ENCODE peak calls at places on chromosome 19, in ten cellular contexts. One of them, this sample, is unnamed.

GRCh38 chr19:14305706-14306105 is 75.5 kb upstream of the ADGRE5 start:
- DNase-seq in osteoblast: no peak
- DNase-seq in pancreas: no peak
- DNase-seq in transverse colon: no peak
- DNase-seq in CD8-positive, alpha-beta T cell: no peak
- DNase-seq in left ventricle myocardium inferior: no peak
- DNase-seq in PC-9: no peak
- DNase-seq in fibroblast of lung: no peak
- DNase-seq in brain microvascular endothelial cell: no peak
- DNase-seq in WERI-Rb-1: no peak
- DNase-seq in this sample: no peak

GRCh38 chr19:4519521-4520277 is 1.4 kb upstream of the PLIN4 start:
- DNase-seq in left ventricle myocardium inferior: peak; percentile 66
- DNase-seq in osteoblast: peak; percentile 92
- DNase-seq in brain microvascular endothelial cell: no peak
- DNase-seq in transverse colon: peak; percentile 50
- DNase-seq in WERI-Rb-1: no peak
- DNase-seq in CD8-positive, alpha-beta T cell: no peak
- DNase-seq in pancreas: no peak
- DNase-seq in PC-9: no peak
- DNase-seq in fibroblast of lung: no peak
- DNase-seq in this sample: peak; percentile 42

GRCh38 chr19:31448221-31448657 is 99.0 kb upstream of the TSHZ3 start:
- DNase-seq in PC-9: no peak
- DNase-seq in CD8-positive, alpha-beta T cell: no peak
- DNase-seq in left ventricle myocardium inferior: peak; percentile 82
- DNase-seq in fibroblast of lung: peak; percentile 78
- DNase-seq in brain microvascular endothelial cell: peak; percentile 65
- DNase-seq in WERI-Rb-1: no peak
- DNase-seq in osteoblast: no peak
- DNase-seq in transverse colon: peak; percentile 29
- DNase-seq in pancreas: peak; percentile 19
- DNase-seq in this sample: peak; percentile 59

GRCh38 chr19:29576043-29576442 is 30.0 kb upstream of the POP4 start:
- DNase-seq in WERI-Rb-1: no peak
- DNase-seq in PC-9: no peak
- DNase-seq in left ventricle myocardium inferior: no peak
- DNase-seq in osteoblast: no peak
- DNase-seq in transverse colon: no peak
- DNase-seq in fibroblast of lung: peak; percentile 22
- DNase-seq in CD8-positive, alpha-beta T cell: no peak
- DNase-seq in pancreas: no peak
- DNase-seq in brain microvascular endothelial cell: no peak
- DNase-seq in this sample: no peak

GRCh38 chr19:35351441-35352176 is 3.9 kb downstream of the FFAR1 start:
- DNase-seq in pancreas: no peak
- DNase-seq in left ventricle myocardium inferior: no peak
- DNase-seq in WERI-Rb-1: no peak
- DNase-seq in CD8-positive, alpha-beta T cell: no peak
- DNase-seq in PC-9: no peak
- DNase-seq in transverse colon: no peak
- DNase-seq in brain microvascular endothelial cell: no peak
- DNase-seq in osteoblast: no peak
- DNase-seq in fibroblast of lung: no peak
- DNase-seq in this sample: no peak

GRCh38 chr19:54420383-54421168 is 5.3 kb downstream of the TTYH1 start:
- DNase-seq in CD8-positive, alpha-beta T cell: no peak
- DNase-seq in WERI-Rb-1: no peak
- DNase-seq in fibroblast of lung: no peak
- DNase-seq in PC-9: no peak
- DNase-seq in transverse colon: no peak
- DNase-seq in left ventricle myocardium inferior: peak; percentile 55
- DNase-seq in pancreas: peak; percentile 78
- DNase-seq in brain microvascular endothelial cell: peak; percentile 30
- DNase-seq in osteoblast: peak; percentile 88
- DNase-seq in this sample: peak; percentile 76

GRCh38 chr19:4064073-4064550 is 2.6 kb downstream of the ZBTB7A start:
- DNase-seq in PC-9: no peak
- DNase-seq in left ventricle myocardium inferior: no peak
- DNase-seq in brain microvascular endothelial cell: peak; percentile 31
- DNase-seq in osteoblast: peak; percentile 96
- DNase-seq in pancreas: no peak
- DNase-seq in CD8-positive, alpha-beta T cell: no peak
- DNase-seq in fibroblast of lung: peak; percentile 36
- DNase-seq in WERI-Rb-1: no peak
- DNase-seq in transverse colon: peak; percentile 43
- DNase-seq in this sample: no peak

GRCh38 chr19:31772915-31773314 is 423.7 kb upstream of the TSHZ3 start:
- DNase-seq in CD8-positive, alpha-beta T cell: no peak
- DNase-seq in fibroblast of lung: no peak
- DNase-seq in brain microvascular endothelial cell: no peak
- DNase-seq in pancreas: no peak
- DNase-seq in transverse colon: no peak
- DNase-seq in PC-9: no peak
- DNase-seq in left ventricle myocardium inferior: no peak
- DNase-seq in WERI-Rb-1: no peak
- DNase-seq in osteoblast: no peak
- DNase-seq in this sample: no peak

GRCh38 chr19:58356236-58356970 is 3.1 kb upstream of the A1BG start:
- DNase-seq in fibroblast of lung: no peak
- DNase-seq in CD8-positive, alpha-beta T cell: no peak
- DNase-seq in osteoblast: peak; percentile 75
- DNase-seq in WERI-Rb-1: no peak
- DNase-seq in left ventricle myocardium inferior: no peak
- DNase-seq in brain microvascular endothelial cell: no peak
- DNase-seq in pancreas: no peak
- DNase-seq in PC-9: no peak
- DNase-seq in transverse colon: no peak
- DNase-seq in this sample: no peak

GRCh38 chr19:21532904-21533303 is 27.5 kb downstream of the ZNF429 start:
- DNase-seq in brain microvascular endothelial cell: no peak
- DNase-seq in CD8-positive, alpha-beta T cell: no peak
- DNase-seq in WERI-Rb-1: no peak
- DNase-seq in osteoblast: no peak
- DNase-seq in left ventricle myocardium inferior: no peak
- DNase-seq in PC-9: no peak
- DNase-seq in fibroblast of lung: no peak
- DNase-seq in transverse colon: no peak
- DNase-seq in pancreas: no peak
- DNase-seq in this sample: no peak

GRCh38 chr19:11418518-11419506 is at the start of gene RGL3:
- DNase-seq in CD8-positive, alpha-beta T cell: no peak
- DNase-seq in left ventricle myocardium inferior: peak; percentile 67
- DNase-seq in WERI-Rb-1: no peak
- DNase-seq in fibroblast of lung: no peak
- DNase-seq in osteoblast: peak; percentile 87
- DNase-seq in transverse colon: peak; percentile 51
- DNase-seq in brain microvascular endothelial cell: no peak
- DNase-seq in pancreas: peak; percentile 61
- DNase-seq in PC-9: peak; percentile 70
- DNase-seq in this sample: peak; percentile 74

GRCh38 chr19:45125975-45126493 is 33.1 kb downstream of the PPP1R37 start:
- DNase-seq in transverse colon: peak; percentile 85
- DNase-seq in brain microvascular endothelial cell: peak; percentile 48
- DNase-seq in CD8-positive, alpha-beta T cell: peak; percentile 46
- DNase-seq in PC-9: peak; percentile 64
- DNase-seq in osteoblast: peak; percentile 95
- DNase-seq in left ventricle myocardium inferior: peak; percentile 31
- DNase-seq in pancreas: peak; percentile 73
- DNase-seq in fibroblast of lung: peak; percentile 30
- DNase-seq in WERI-Rb-1: peak; percentile 84
- DNase-seq in this sample: peak; percentile 48
- TF ChIP-seq CTCF in transverse colon: peak; percentile 72
- TF ChIP-seq CTCF in brain microvascular endothelial cell: peak; percentile 93
- TF ChIP-seq CTCF in CD8-positive, alpha-beta T cell: peak; percentile 68
- TF ChIP-seq CTCF in PC-9: peak; percentile 81
- TF ChIP-seq CTCF in osteoblast: peak; percentile 78
- TF ChIP-seq CTCF in left ventricle myocardium inferior: peak; percentile 74
- TF ChIP-seq CTCF in pancreas: peak; percentile 57
- TF ChIP-seq CTCF in fibroblast of lung: peak; percentile 87
- TF ChIP-seq CTCF in WERI-Rb-1: peak; percentile 88
- TF ChIP-seq CTCF in this sample: peak; percentile 36

DNA sequence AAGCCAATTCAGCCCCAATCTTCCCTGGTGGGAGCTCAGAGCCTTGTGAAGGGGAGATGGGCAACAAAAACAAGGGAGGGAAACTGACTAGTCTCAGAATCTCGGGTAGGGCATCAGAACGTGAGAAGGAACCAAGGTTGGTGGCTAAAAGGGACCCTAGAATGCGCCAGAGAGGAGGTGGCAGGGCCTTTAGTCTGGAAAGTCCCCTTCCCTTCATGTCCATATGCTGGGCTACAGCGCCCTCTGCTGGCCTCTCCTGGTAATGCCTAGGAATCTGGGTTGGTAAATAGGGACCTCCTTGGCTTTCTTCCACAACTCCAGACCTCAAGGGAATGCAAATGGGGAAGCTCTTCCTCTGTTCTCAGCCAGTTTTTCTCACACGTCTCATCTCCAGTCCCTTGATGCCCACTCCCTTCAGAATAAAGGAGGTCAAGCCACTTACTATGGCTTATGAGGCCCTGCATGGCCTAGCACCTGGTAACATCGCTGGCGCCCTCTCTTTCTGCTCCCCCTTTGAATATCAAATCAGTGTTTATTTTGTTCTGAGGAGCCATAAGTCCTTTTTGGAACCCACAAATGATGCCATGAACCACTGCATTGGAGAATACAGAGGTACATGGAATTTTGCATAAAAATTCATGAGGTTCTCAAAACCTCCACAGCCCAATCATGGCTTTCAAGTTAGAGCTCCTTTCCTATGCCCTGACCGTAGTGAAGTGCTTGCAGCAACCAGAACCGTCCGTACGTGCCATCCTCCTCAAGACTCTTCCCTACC is 1.3 kb upstream of the CCDC97 start:
- DNase-seq in fibroblast of lung: peak; percentile 74
- DNase-seq in WERI-Rb-1: peak; percentile 89
- DNase-seq in CD8-positive, alpha-beta T cell: peak; percentile 90
- DNase-seq in PC-9: peak; percentile 90
- DNase-seq in transverse colon: peak; percentile 97
- DNase-seq in pancreas: peak; percentile 93
- DNase-seq in osteoblast: peak; percentile 94
- DNase-seq in left ventricle myocardium inferior: peak; percentile 93
- DNase-seq in brain microvascular endothelial cell: peak; percentile 85
- DNase-seq in this sample: peak; percentile 95
- H3K36me3 ChIP-seq in fibroblast of lung: peaks cover 14% of the 10 kb centered on the region
- H3K36me3 ChIP-seq in WERI-Rb-1: peaks cover 63% of the 10 kb centered on the region
- H3K36me3 ChIP-seq in CD8-positive, alpha-beta T cell: peaks cover 27% of the 10 kb centered on the region
- H3K36me3 ChIP-seq in PC-9: peaks cover 8% of the 10 kb centered on the region
- H3K36me3 ChIP-seq in transverse colon: peaks cover 40% of the 10 kb centered on the region
- H3K36me3 ChIP-seq in pancreas: peaks cover 7% of the 10 kb centered on the region
- H3K36me3 ChIP-seq in osteoblast: peaks cover 62% of the 10 kb centered on the region
- H3K36me3 ChIP-seq in left ventricle myocardium inferior: peaks cover 61% of the 10 kb centered on the region
- H3K36me3 ChIP-seq in brain microvascular endothelial cell: peaks cover 44% of the 10 kb centered on the region
- H3K36me3 ChIP-seq in this sample: peaks cover 11% of the 10 kb centered on the region

GRCh38 chr19:2481466-2481865 is 5.5 kb downstream of the GADD45B start:
- DNase-seq in osteoblast: peak; percentile 79
- DNase-seq in CD8-positive, alpha-beta T cell: no peak
- DNase-seq in WERI-Rb-1: no peak
- DNase-seq in transverse colon: no peak
- DNase-seq in brain microvascular endothelial cell: no peak
- DNase-seq in pancreas: no peak
- DNase-seq in left ventricle myocardium inferior: no peak
- DNase-seq in fibroblast of lung: no peak
- DNase-seq in PC-9: no peak
- DNase-seq in this sample: no peak

GRCh38 chr19:2483084-2483483 is 7.2 kb downstream of the GADD45B start:
- DNase-seq in WERI-Rb-1: no peak
- DNase-seq in fibroblast of lung: peak; percentile 25
- DNase-seq in osteoblast: peak; percentile 52
- DNase-seq in PC-9: no peak
- DNase-seq in brain microvascular endothelial cell: no peak
- DNase-seq in CD8-positive, alpha-beta T cell: no peak
- DNase-seq in left ventricle myocardium inferior: no peak
- DNase-seq in pancreas: no peak
- DNase-seq in transverse colon: no peak
- DNase-seq in this sample: no peak

GRCh38 chr19:2484178-2484937 is 8.4 kb downstream of the GADD45B start:
- DNase-seq in WERI-Rb-1: no peak
- DNase-seq in pancreas: no peak
- DNase-seq in fibroblast of lung: no peak
- DNase-seq in osteoblast: peak; percentile 72
- DNase-seq in CD8-positive, alpha-beta T cell: no peak
- DNase-seq in brain microvascular endothelial cell: no peak
- DNase-seq in PC-9: no peak
- DNase-seq in left ventricle myocardium inferior: no peak
- DNase-seq in transverse colon: no peak
- DNase-seq in this sample: no peak

GRCh38 chr19:2483484-2484151 is 7.7 kb downstream of the GADD45B start:
- DNase-seq in transverse colon: no peak
- DNase-seq in osteoblast: peak; percentile 41
- DNase-seq in fibroblast of lung: no peak
- DNase-seq in PC-9: no peak
- DNase-seq in CD8-positive, alpha-beta T cell: no peak
- DNase-seq in WERI-Rb-1: no peak
- DNase-seq in pancreas: no peak
- DNase-seq in brain microvascular endothelial cell: no peak
- DNase-seq in left ventricle myocardium inferior: no peak
- DNase-seq in this sample: no peak

DNA sequence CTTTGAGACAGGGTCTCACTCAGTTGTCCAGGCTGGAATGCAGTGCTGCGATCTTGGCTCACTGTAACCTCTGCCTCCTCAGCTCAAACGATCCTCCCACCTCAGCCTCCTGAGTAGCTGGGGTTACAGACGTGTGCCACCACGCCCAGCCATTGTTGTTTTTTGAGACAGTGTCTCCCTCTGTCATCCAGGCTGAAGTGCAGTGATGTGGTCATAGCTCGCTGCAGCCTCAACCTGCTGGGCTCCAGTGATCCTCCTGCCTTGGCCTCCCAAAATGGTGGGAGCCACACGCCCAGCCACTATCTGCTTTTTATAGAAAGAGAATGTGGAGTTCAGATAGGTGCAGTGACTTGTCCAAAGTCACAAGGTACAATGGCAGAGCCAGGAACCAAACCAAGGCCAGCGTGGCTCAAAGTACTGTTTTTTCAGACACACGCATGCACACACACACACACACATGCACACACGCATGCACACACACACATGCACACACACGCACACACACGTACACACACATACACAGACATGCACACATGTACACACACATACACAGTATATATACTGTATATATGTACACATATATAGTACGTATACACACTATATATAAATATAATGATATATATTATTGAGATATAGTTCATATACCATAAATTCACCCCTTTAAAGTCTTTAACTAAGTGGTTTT is 6.6 kb downstream of the GADD45B start:
- DNase-seq in PC-9: no peak
- DNase-seq in pancreas: no peak
- DNase-seq in brain microvascular endothelial cell: no peak
- DNase-seq in left ventricle myocardium inferior: no peak
- DNase-seq in fibroblast of lung: no peak
- DNase-seq in WERI-Rb-1: no peak
- DNase-seq in transverse colon: no peak
- DNase-seq in osteoblast: no peak
- DNase-seq in CD8-positive, alpha-beta T cell: no peak
- DNase-seq in this sample: no peak
- H3K4me3 ChIP-seq in PC-9: no peak overlapping the region
- H3K4me3 ChIP-seq in pancreas: no peak overlapping the region
- H3K4me3 ChIP-seq in brain microvascular endothelial cell: no peak overlapping the region
- H3K4me3 ChIP-seq in left ventricle myocardium inferior: no peak overlapping the region
- H3K4me3 ChIP-seq in fibroblast of lung: no peak overlapping the region
- H3K4me3 ChIP-seq in WERI-Rb-1: no peak overlapping the region
- H3K4me3 ChIP-seq in transverse colon: no peak overlapping the region
- H3K4me3 ChIP-seq in osteoblast: no peak overlapping the region
- H3K4me3 ChIP-seq in CD8-positive, alpha-beta T cell: no peak overlapping the region
- H3K4me3 ChIP-seq in this sample: no peak overlapping the region

GRCh38 chr19:8307400-8307964 is 676 bp downstream of the CD320 start:
- DNase-seq in brain microvascular endothelial cell: no peak
- DNase-seq in pancreas: no peak
- DNase-seq in osteoblast: peak; percentile 72
- DNase-seq in CD8-positive, alpha-beta T cell: no peak
- DNase-seq in left ventricle myocardium inferior: no peak
- DNase-seq in WERI-Rb-1: peak; percentile 16
- DNase-seq in transverse colon: peak; percentile 24
- DNase-seq in PC-9: no peak
- DNase-seq in fibroblast of lung: no peak
- DNase-seq in this sample: no peak
- TF ChIP-seq CTCF in brain microvascular endothelial cell: peak; percentile 7
- TF ChIP-seq CTCF in pancreas: no peak
- TF ChIP-seq CTCF in osteoblast: no peak
- TF ChIP-seq CTCF in CD8-positive, alpha-beta T cell: no peak
- TF ChIP-seq CTCF in left ventricle myocardium inferior: no peak
- TF ChIP-seq CTCF in WERI-Rb-1: no peak
- TF ChIP-seq CTCF in transverse colon: no peak
- TF ChIP-seq CTCF in PC-9: no peak
- TF ChIP-seq CTCF in fibroblast of lung: no peak
- TF ChIP-seq CTCF in this sample: no peak